ENCODE peak calls at places on chromosome 10, in ten cellular contexts. D is iPS DF 6.9, W is astrocyte of the cerebellum, F is cardiac fibroblast, A is hepatocyte, L is Peyer's patch, K is AG04449, H is GM23338, C is A549, X is Panc1. V is an unnamed sample.

GRCh38 chr10:28872592-28873165 is 195.4 kb downstream of the BAMBI start:
- DNase-seq in C (no peak), L (no peak), A (peak), F (peak), K (no peak), X (no peak), H (no peak), W (no peak), D (no peak), V (no peak)

GRCh38 chr10:13105184-13105583 is 5.2 kb downstream of the OPTN start:
- DNase-seq in H (no peak), X (no peak), F (peak), L (no peak), A (no peak), K (no peak), D (no peak), C (no peak), W (no peak), V (no peak)

GRCh38 chr10:119542990-119543813 is 683 bp upstream of the RGS10 start:
- DNase-seq in L (peak), C (peak), K (no peak), F (peak), X (peak), D (no peak), A (peak), H (peak), W (no peak), V (no peak)

GRCh38 chr10:4946349-4946717 is 16.9 kb upstream of the AKR1C1 start:
- DNase-seq in L (no peak), F (no peak), C (no peak), H (no peak), K (no peak), W (no peak), A (no peak), D (no peak), X (no peak), V (no peak)

GRCh38 chr10:122296363-122297120 is 25.4 kb downstream of the BTBD16 start:
- DNase-seq in L (no peak), A (no peak), X (no peak), H (no peak), K (no peak), D (no peak), C (no peak), F (no peak), W (no peak), V (no peak)

GRCh38 chr10:132974249-132974796 is 32.0 kb upstream of the CFAP46 start:
- DNase-seq in D (no peak), K (no peak), W (no peak), X (no peak), F (no peak), A (no peak), C (no peak), H (no peak), L (no peak), V (no peak)

GRCh38 chr10:317219-317868 is 182.1 kb downstream of the ZMYND11 start:
- DNase-seq in H (no peak), A (no peak), F (peak), W (no peak), C (no peak), D (no peak), L (peak), X (no peak), K (no peak), V (no peak)

GRCh38 chr10:86545097-86545496 is 23.5 kb upstream of the WAPL start:
- DNase-seq in D (no peak), A (no peak), X (no peak), H (no peak), K (no peak), W (no peak), C (no peak), F (no peak), L (no peak), V (no peak)

GRCh38 chr10:127908958-127909267 is 2.0 kb downstream of the PTPRE start:
- DNase-seq in A (no peak), H (no peak), C (no peak), F (no peak), W (no peak), X (no peak), D (no peak), K (no peak), L (no peak), V (no peak)

GRCh38 chr10:33798754-33799153 is 464.3 kb upstream of the NRP1 start:
- DNase-seq in F (no peak), W (no peak), L (no peak), H (no peak), A (no peak), X (no peak), K (no peak), C (no peak), D (no peak), V (no peak)

GRCh38 chr10:6755891-6756460 is 175.9 kb upstream of the PRKCQ start:
- DNase-seq in D (no peak), L (no peak), W (no peak), A (no peak), F (peak), K (no peak), C (no peak), X (no peak), H (no peak), V (peak)

GRCh38 chr10:72098301-72099053 is 10.1 kb upstream of the SPOCK2 start:
- DNase-seq in H (no peak), K (no peak), W (no peak), C (no peak), X (no peak), A (peak), L (peak), D (no peak), F (no peak), V (no peak)

GRCh38 chr10:77877461-77878344 is 48.9 kb downstream of the DLG5 start:
- DNase-seq in W (no peak), L (peak), A (peak), X (no peak), C (no peak), F (peak), H (peak), D (peak), K (no peak), V (peak)

GRCh38 chr10:131650169-131650705 is 250.6 kb upstream of the PPP2R2D start:
- DNase-seq in W (no peak), L (no peak), X (no peak), F (no peak), H (no peak), D (no peak), C (no peak), A (no peak), K (no peak), V (no peak)

GRCh38 chr10:28925154-28925663 is 247.9 kb downstream of the BAMBI start:
- DNase-seq in H (peak), C (no peak), F (no peak), L (no peak), W (no peak), D (no peak), K (no peak), X (no peak), A (no peak), V (no peak)

GRCh38 chr10:125154529-125154928 is 5.8 kb downstream of the CTBP2 start:
- DNase-seq in X (no peak), W (no peak), K (no peak), L (no peak), A (no peak), C (no peak), F (no peak), H (no peak), D (no peak), V (no peak)

GRCh38 chr10:127243490-127244272 is 47.3 kb upstream of the INSYN2A start:
- DNase-seq in D (peak), H (peak), L (no peak), C (peak), X (no peak), W (peak), K (no peak), F (peak), A (peak), V (no peak)

GRCh38 chr10:44640429-44640828 is 255.5 kb upstream of the CXCL12 start:
- DNase-seq in W (no peak), K (no peak), H (no peak), F (no peak), D (no peak), C (no peak), X (no peak), L (no peak), A (no peak), V (no peak)

GRCh38 chr10:68537796-68538195 is 10.5 kb upstream of the SLC25A16 start:
- DNase-seq in F (no peak), X (no peak), K (no peak), A (no peak), D (no peak), L (no peak), C (no peak), W (no peak), H (no peak), V (no peak)

GRCh38 chr10:51896849-51897248 is 197.5 kb upstream of the CSTF2T start:
- DNase-seq in A (no peak), H (no peak), F (peak), K (peak), C (no peak), X (no peak), D (no peak), W (no peak), L (no peak), V (peak)

GRCh38 chr10:74930962-74931361 is 104.6 kb downstream of the KAT6B start:
- DNase-seq in X (no peak), C (no peak), H (no peak), W (no peak), A (no peak), L (no peak), F (no peak), D (no peak), K (no peak), V (no peak)

GRCh38 chr10:61397175-61397986 is 55.8 kb downstream of the TMEM26 start:
- DNase-seq in D (no peak), W (no peak), K (no peak), F (peak), L (no peak), A (no peak), H (no peak), X (no peak), C (peak), V (peak)

GRCh38 chr10:116274141-116274861 is 1.3 kb upstream of the GFRA1 start:
- DNase-seq in W (no peak), X (no peak), F (no peak), H (peak), L (no peak), C (peak), K (no peak), A (peak), D (no peak), V (no peak)
- H3K4me3 ChIP-seq in W (peak), X (peak), F (no peak), H (peak), L (peak), C (peak), K (peak), A (peak), D (peak), V (peak)

GRCh38 chr10:15720635-15721310 is 1.1 kb upstream of the ITGA8 start:
- DNase-seq in F (no peak), X (no peak), H (no peak), L (no peak), K (no peak), D (no peak), W (no peak), C (no peak), A (no peak), V (no peak)

GRCh38 chr10:15715619-15716227 is 4.0 kb downstream of the ITGA8 start:
- DNase-seq in A (peak), F (peak), X (no peak), W (no peak), D (no peak), K (no peak), C (peak), L (no peak), H (peak), V (no peak)

GRCh38 chr10:15719899-15720634 is at the start of gene ITGA8:
- DNase-seq in C (peak), K (no peak), L (no peak), X (no peak), A (peak), F (peak), H (peak), D (no peak), W (no peak), V (no peak)

GRCh38 chr10:15718495-15719061 is 1.1 kb downstream of the ITGA8 start:
- DNase-seq in X (no peak), A (no peak), D (no peak), W (no peak), H (peak), C (no peak), F (no peak), L (no peak), K (no peak), V (no peak)

DNA sequence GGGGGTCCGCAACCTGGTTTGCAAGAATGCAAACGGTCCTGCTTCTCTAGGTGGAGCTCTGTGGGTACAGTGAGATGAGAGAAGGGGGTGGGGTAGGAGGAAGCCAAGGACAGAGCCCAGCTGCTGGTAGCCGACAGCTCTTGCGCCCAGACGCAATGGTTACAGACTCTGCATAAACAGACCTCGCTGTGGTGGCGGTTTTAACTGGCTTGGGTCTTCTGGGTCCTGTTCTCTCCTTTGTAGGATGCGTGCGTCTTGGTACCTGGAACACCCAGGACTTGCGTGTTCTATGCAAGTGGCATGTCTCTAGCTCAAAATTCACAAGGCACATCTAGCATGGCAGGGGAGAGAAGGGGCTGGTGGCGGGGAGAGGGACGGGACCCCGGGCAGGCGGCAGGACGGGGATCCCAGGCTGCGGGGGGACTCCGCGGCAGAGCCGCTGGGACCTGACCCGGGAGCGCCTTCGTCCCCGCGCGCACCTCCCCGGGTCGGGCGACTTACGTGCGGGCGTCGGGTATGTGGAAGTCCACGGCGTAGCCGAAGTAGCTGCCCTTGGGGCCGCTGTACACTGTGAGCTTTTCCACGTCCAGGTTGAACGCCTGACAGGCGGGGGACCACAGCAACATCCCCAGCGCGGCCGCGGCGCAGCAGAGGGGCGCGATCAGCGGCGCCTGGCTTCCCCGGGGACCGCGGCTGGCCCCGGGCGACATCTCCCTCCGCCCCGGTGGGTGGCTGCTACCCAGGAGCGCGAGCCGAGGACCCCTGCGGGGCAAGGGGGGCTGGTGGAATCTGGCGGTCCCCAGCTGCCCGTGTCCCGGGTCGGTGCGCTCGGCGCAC is 442 bp downstream of the ITGA8 start:
- DNase-seq in W (no peak), C (no peak), A (peak), F (peak), L (no peak), X (no peak), D (no peak), K (no peak), H (peak), V (no peak)
- H3K4me3 ChIP-seq in W (peak), C (peak), A (peak), F (no peak), L (peak), X (no peak), D (peak), K (peak), H (peak), V (peak)

GRCh38 chr10:123635745-123636144 is 30.4 kb upstream of the GPR26 start:
- DNase-seq in H (no peak), C (no peak), A (peak), X (no peak), F (no peak), W (no peak), L (no peak), K (no peak), D (no peak), V (no peak)
- H3K4me3 ChIP-seq in H (no peak), C (no peak), A (no peak), X (no peak), F (no peak), W (no peak), L (no peak), K (no peak), D (no peak), V (no peak)

GRCh38 chr10:23344251-23344841 is at the start of gene C10orf67:
- DNase-seq in X (no peak), F (peak), K (no peak), H (peak), L (no peak), W (no peak), D (no peak), C (peak), A (peak), V (no peak)
- H3K4me3 ChIP-seq in X (peak), F (peak), K (peak), H (peak), L (peak), W (peak), D (peak), C (peak), A (peak), V (peak)

GRCh38 chr10:89643431-89643811 is 1.6 kb downstream of the PANK1 start:
- DNase-seq in K (no peak), H (no peak), A (no peak), F (no peak), W (no peak), C (no peak), D (no peak), X (no peak), L (no peak), V (no peak)

GRCh38 chr10:89643812-89644690 is 991 bp downstream of the PANK1 start:
- DNase-seq in C (peak), X (peak), F (peak), H (peak), L (peak), D (peak), W (peak), K (peak), A (peak), V (peak)

GRCh38 chr10:89644691-89644966 is 413 bp downstream of the PANK1 start:
- DNase-seq in X (no peak), K (no peak), L (peak), W (no peak), C (no peak), A (no peak), H (no peak), F (no peak), D (no peak), V (no peak)

GRCh38 chr10:89640242-89640641 is 4.8 kb downstream of the PANK1 start:
- DNase-seq in D (no peak), W (no peak), K (no peak), A (peak), F (no peak), X (no peak), C (no peak), H (no peak), L (no peak), V (no peak)

GRCh38 chr10:89642193-89642592 is 2.8 kb downstream of the PANK1 start:
- DNase-seq in A (no peak), L (no peak), X (no peak), H (no peak), F (no peak), D (no peak), C (no peak), K (no peak), W (no peak), V (no peak)
- H3K4me3 ChIP-seq in A (peak), L (no peak), X (no peak), H (peak), F (no peak), D (no peak), C (no peak), K (no peak), W (no peak), V (no peak)

V was measured in skeletal muscle cell.